ENCODE peak calls at places on chromosomes 1 and 21, in eight cellular contexts. X is HEK293T; G is activated gamma-delta T cell; M is RCC 7860; A is AG08396; F is activated CD8-positive, alpha-beta T cell treated with anti-CD3 and anti-CD28 coated beads for 36 hours; J is activated T-cell treated with anti-CD3 and anti-CD28 coated beads for 1 hour; E is kidney. K is an unnamed sample.

GRCh38 chr1:54869173-54869851 is 17.7 kb downstream of the DHCR24 start:
- DNase-seq in X (no peak), G (no peak), M (no peak), A (no peak), F (no peak), J (no peak), E (no peak), K (no peak)

GRCh38 chr1:64343105-64343960 is 126.6 kb upstream of the CACHD1 start:
- DNase-seq in X (peak), G (no peak), M (no peak), A (peak), F (no peak), J (no peak), E (no peak), K (no peak)

GRCh38 chr1:107974090-107974489 is 9.1 kb upstream of the VAV3 start:
- DNase-seq in X (no peak), G (no peak), M (no peak), A (no peak), F (no peak), J (no peak), E (no peak), K (no peak)

GRCh38 chr1:29120367-29120766 is 3.3 kb downstream of the TMEM200B start:
- DNase-seq in X (peak), G (no peak), M (no peak), A (no peak), F (no peak), J (no peak), E (no peak), K (no peak)

GRCh38 chr1:76919123-76919522 is 51.8 kb downstream of the ST6GALNAC5 start:
- DNase-seq in X (no peak), G (no peak), M (no peak), A (no peak), F (no peak), J (no peak), E (no peak), K (no peak)

GRCh38 chr21:41280115-41280919 is 36.3 kb upstream of the FAM3B start:
- DNase-seq in X (no peak), G (no peak), M (no peak), A (peak), F (no peak), J (no peak), E (no peak), K (no peak)

GRCh38 chr21:44793269-44794030 is 8.2 kb downstream of the UBE2G2 start:
- DNase-seq in X (peak), G (no peak), M (peak), A (peak), F (peak), J (peak), E (no peak), K (peak)

GRCh38 chr1:67230539-67230938 is 64.3 kb downstream of the IL23R start:
- DNase-seq in X (no peak), G (no peak), M (no peak), A (no peak), F (no peak), J (no peak), E (no peak), K (no peak)

GRCh38 chr1:231674575-231674974 is 48.0 kb downstream of the DISC1 start:
- DNase-seq in X (no peak), G (no peak), M (no peak), A (no peak), F (no peak), J (no peak), E (no peak), K (no peak)

K was measured in progenitor cell of endocrine pancreas.